ENCODE peak calls at places on chromosomes 3 and 15, in ten cellular contexts. One of them, this sample, is unnamed.
A peak's percentile ranks its signal among the peaks of the same experiment; 100 is the strongest.

GRCh38 chr3:8942746-8943488 is 20.4 kb downstream of the RAD18 start:
- DNase-seq in fibroblast of villous mesenchyme: no peak
- DNase-seq in fibroblast of lung: no peak
- DNase-seq in breast epithelium: no peak
- DNase-seq in adrenal gland: no peak
- DNase-seq in IMR-90: no peak
- DNase-seq in tibial nerve: no peak
- DNase-seq in WTC11: no peak
- DNase-seq in cardiac muscle cell: no peak
- DNase-seq in type B pancreatic cell: no peak
- DNase-seq in this sample: no peak

GRCh38 chr3:194215392-194215791 is 79.4 kb downstream of the HES1 start:
- DNase-seq in fibroblast of villous mesenchyme: no peak
- DNase-seq in fibroblast of lung: no peak
- DNase-seq in breast epithelium: no peak
- DNase-seq in adrenal gland: no peak
- DNase-seq in IMR-90: no peak
- DNase-seq in tibial nerve: no peak
- DNase-seq in WTC11: no peak
- DNase-seq in cardiac muscle cell: no peak
- DNase-seq in type B pancreatic cell: no peak
- DNase-seq in this sample: no peak

GRCh38 chr15:95175914-95176658 is 944.7 kb downstream of the MCTP2 start:
- DNase-seq in fibroblast of villous mesenchyme: peak; percentile 77
- DNase-seq in fibroblast of lung: peak; percentile 74
- DNase-seq in breast epithelium: no peak
- DNase-seq in adrenal gland: no peak
- DNase-seq in IMR-90: peak; percentile 70
- DNase-seq in tibial nerve: no peak
- DNase-seq in WTC11: no peak
- DNase-seq in cardiac muscle cell: peak; percentile 89
- DNase-seq in type B pancreatic cell: no peak
- DNase-seq in this sample: no peak

GRCh38 chr3:107753494-107753893 is 230.7 kb downstream of the BBX start:
- DNase-seq in fibroblast of villous mesenchyme: peak; percentile 24
- DNase-seq in fibroblast of lung: peak; percentile 32
- DNase-seq in breast epithelium: no peak
- DNase-seq in adrenal gland: peak; percentile 51
- DNase-seq in IMR-90: peak; percentile 30
- DNase-seq in tibial nerve: peak; percentile 32
- DNase-seq in WTC11: peak; percentile 44
- DNase-seq in cardiac muscle cell: peak; percentile 47
- DNase-seq in type B pancreatic cell: no peak
- DNase-seq in this sample: no peak

GRCh38 chr3:95721938-95722337 is 1092.5 kb upstream of the EPHA6 start:
- DNase-seq in fibroblast of villous mesenchyme: peak; percentile 12
- DNase-seq in fibroblast of lung: no peak
- DNase-seq in breast epithelium: no peak
- DNase-seq in adrenal gland: no peak
- DNase-seq in IMR-90: no peak
- DNase-seq in tibial nerve: no peak
- DNase-seq in WTC11: no peak
- DNase-seq in cardiac muscle cell: no peak
- DNase-seq in type B pancreatic cell: no peak
- DNase-seq in this sample: no peak

GRCh38 chr15:35306361-35306981 is 221.4 kb upstream of the NANOGP8 start:
- DNase-seq in fibroblast of villous mesenchyme: peak; percentile 70
- DNase-seq in fibroblast of lung: peak; percentile 91
- DNase-seq in breast epithelium: no peak
- DNase-seq in adrenal gland: no peak
- DNase-seq in IMR-90: peak; percentile 76
- DNase-seq in tibial nerve: no peak
- DNase-seq in WTC11: no peak
- DNase-seq in cardiac muscle cell: peak; percentile 51
- DNase-seq in type B pancreatic cell: no peak
- DNase-seq in this sample: no peak

GRCh38 chr3:133426721-133427120 is 26.9 kb downstream of the BFSP2 start:
- DNase-seq in fibroblast of villous mesenchyme: no peak
- DNase-seq in fibroblast of lung: peak; percentile 70
- DNase-seq in breast epithelium: no peak
- DNase-seq in adrenal gland: no peak
- DNase-seq in IMR-90: peak; percentile 86
- DNase-seq in tibial nerve: no peak
- DNase-seq in WTC11: no peak
- DNase-seq in cardiac muscle cell: peak; percentile 50
- DNase-seq in type B pancreatic cell: no peak
- DNase-seq in this sample: no peak

GRCh38 chr3:196569003-196569516 is 600 bp downstream of the FBXO45 start:
- DNase-seq in fibroblast of villous mesenchyme: peak; percentile 30
- DNase-seq in fibroblast of lung: peak; percentile 49
- DNase-seq in breast epithelium: peak; percentile 24
- DNase-seq in adrenal gland: peak; percentile 31
- DNase-seq in IMR-90: peak; percentile 26
- DNase-seq in tibial nerve: no peak
- DNase-seq in WTC11: peak; percentile 62
- DNase-seq in cardiac muscle cell: peak; percentile 31
- DNase-seq in type B pancreatic cell: peak; percentile 69
- DNase-seq in this sample: no peak

GRCh38 chr15:71259866-71260265 is 144.6 kb downstream of the THSD4 start:
- DNase-seq in fibroblast of villous mesenchyme: no peak
- DNase-seq in fibroblast of lung: no peak
- DNase-seq in breast epithelium: no peak
- DNase-seq in adrenal gland: peak; percentile 26
- DNase-seq in IMR-90: no peak
- DNase-seq in tibial nerve: no peak
- DNase-seq in WTC11: no peak
- DNase-seq in cardiac muscle cell: no peak
- DNase-seq in type B pancreatic cell: no peak
- DNase-seq in this sample: no peak

GRCh38 chr15:71254503-71254902 is 139.2 kb downstream of the THSD4 start:
- DNase-seq in fibroblast of villous mesenchyme: no peak
- DNase-seq in fibroblast of lung: no peak
- DNase-seq in breast epithelium: no peak
- DNase-seq in adrenal gland: no peak
- DNase-seq in IMR-90: peak; percentile 26
- DNase-seq in tibial nerve: no peak
- DNase-seq in WTC11: no peak
- DNase-seq in cardiac muscle cell: no peak
- DNase-seq in type B pancreatic cell: no peak
- DNase-seq in this sample: no peak

GRCh38 chr15:71252036-71252898 is 137.0 kb downstream of the THSD4 start:
- DNase-seq in fibroblast of villous mesenchyme: peak; percentile 95
- DNase-seq in fibroblast of lung: peak; percentile 61
- DNase-seq in breast epithelium: no peak
- DNase-seq in adrenal gland: peak; percentile 72
- DNase-seq in IMR-90: peak; percentile 56
- DNase-seq in tibial nerve: no peak
- DNase-seq in WTC11: no peak
- DNase-seq in cardiac muscle cell: peak; percentile 59
- DNase-seq in type B pancreatic cell: no peak
- DNase-seq in this sample: no peak

GRCh38 chr15:71261418-71261817 is 146.1 kb downstream of the THSD4 start:
- DNase-seq in fibroblast of villous mesenchyme: no peak
- DNase-seq in fibroblast of lung: no peak
- DNase-seq in breast epithelium: no peak
- DNase-seq in adrenal gland: no peak
- DNase-seq in IMR-90: no peak
- DNase-seq in tibial nerve: no peak
- DNase-seq in WTC11: no peak
- DNase-seq in cardiac muscle cell: no peak
- DNase-seq in type B pancreatic cell: no peak
- DNase-seq in this sample: no peak

DNA sequence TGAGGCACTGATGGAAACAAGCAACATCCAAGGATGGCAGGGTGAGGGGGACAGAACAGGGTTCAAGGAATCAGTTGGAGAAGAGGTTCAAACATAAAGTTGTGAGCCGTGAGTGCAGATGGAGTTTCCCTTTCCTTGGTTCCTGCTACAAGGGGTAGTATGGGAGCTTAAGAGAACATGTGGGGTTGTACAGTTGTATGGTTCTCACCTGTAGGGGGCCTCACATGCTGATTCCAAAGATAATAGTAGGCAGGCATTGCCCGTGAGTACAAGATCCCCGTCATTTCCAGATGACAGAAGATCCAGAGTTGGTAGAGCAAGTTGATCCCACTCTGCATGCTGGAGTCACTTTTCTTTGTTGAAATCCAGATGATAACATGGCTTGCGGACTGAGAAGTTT is 141.7 kb downstream of the THSD4 start:
- DNase-seq in fibroblast of villous mesenchyme: no peak
- DNase-seq in fibroblast of lung: no peak
- DNase-seq in breast epithelium: no peak
- DNase-seq in adrenal gland: no peak
- DNase-seq in IMR-90: no peak
- DNase-seq in tibial nerve: no peak
- DNase-seq in WTC11: no peak
- DNase-seq in cardiac muscle cell: no peak
- DNase-seq in type B pancreatic cell: no peak
- DNase-seq in this sample: no peak
- TF ChIP-seq CTCF in fibroblast of villous mesenchyme: no peak
- TF ChIP-seq CTCF in fibroblast of lung: no peak
- TF ChIP-seq CTCF in breast epithelium: no peak
- TF ChIP-seq CTCF in adrenal gland: no peak
- TF ChIP-seq CTCF in IMR-90: no peak
- TF ChIP-seq CTCF in tibial nerve: no peak
- TF ChIP-seq CTCF in WTC11: no peak
- TF ChIP-seq CTCF in cardiac muscle cell: no peak
- TF ChIP-seq CTCF in type B pancreatic cell: no peak
- TF ChIP-seq CTCF in this sample: no peak

DNA sequence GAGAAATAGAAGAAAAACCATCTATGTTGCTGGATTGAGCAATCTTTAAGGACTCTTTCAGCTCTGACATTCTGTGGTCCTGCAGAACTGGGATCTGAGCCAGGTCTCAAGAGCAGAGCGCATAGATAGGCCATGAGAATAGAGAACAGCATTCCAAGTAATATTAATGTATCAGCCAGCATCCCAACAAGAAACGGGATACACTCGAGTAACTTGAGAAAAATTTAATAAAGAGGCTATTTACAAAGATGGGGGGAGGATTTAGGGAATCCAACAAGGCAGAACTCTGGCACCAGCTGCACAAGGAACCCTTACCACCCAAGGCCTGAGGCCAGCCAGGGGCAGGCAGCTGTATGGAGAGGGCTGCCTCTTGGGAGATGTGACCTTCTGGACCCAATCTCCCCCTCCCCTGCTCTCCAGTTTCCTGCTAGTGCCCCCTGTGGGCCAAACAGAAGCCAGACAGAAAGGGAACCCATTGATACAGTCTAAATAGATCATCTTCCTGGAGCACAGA is 8.2 kb downstream of the TMOD2 start:
- DNase-seq in fibroblast of villous mesenchyme: peak; percentile 89
- DNase-seq in fibroblast of lung: peak; percentile 95
- DNase-seq in breast epithelium: no peak
- DNase-seq in adrenal gland: peak; percentile 37
- DNase-seq in IMR-90: peak; percentile 97
- DNase-seq in tibial nerve: no peak
- DNase-seq in WTC11: peak; percentile 56
- DNase-seq in cardiac muscle cell: peak; percentile 98
- DNase-seq in type B pancreatic cell: no peak
- DNase-seq in this sample: no peak
- TF ChIP-seq CTCF in fibroblast of villous mesenchyme: peak; percentile 29
- TF ChIP-seq CTCF in fibroblast of lung: peak; percentile 50
- TF ChIP-seq CTCF in breast epithelium: no peak
- TF ChIP-seq CTCF in adrenal gland: no peak
- TF ChIP-seq CTCF in IMR-90: peak; percentile 7
- TF ChIP-seq CTCF in tibial nerve: peak; percentile 28
- TF ChIP-seq CTCF in WTC11: peak; percentile 17
- TF ChIP-seq CTCF in cardiac muscle cell: peak; percentile 51
- TF ChIP-seq CTCF in type B pancreatic cell: peak; percentile 41
- TF ChIP-seq CTCF in this sample: no peak

DNA sequence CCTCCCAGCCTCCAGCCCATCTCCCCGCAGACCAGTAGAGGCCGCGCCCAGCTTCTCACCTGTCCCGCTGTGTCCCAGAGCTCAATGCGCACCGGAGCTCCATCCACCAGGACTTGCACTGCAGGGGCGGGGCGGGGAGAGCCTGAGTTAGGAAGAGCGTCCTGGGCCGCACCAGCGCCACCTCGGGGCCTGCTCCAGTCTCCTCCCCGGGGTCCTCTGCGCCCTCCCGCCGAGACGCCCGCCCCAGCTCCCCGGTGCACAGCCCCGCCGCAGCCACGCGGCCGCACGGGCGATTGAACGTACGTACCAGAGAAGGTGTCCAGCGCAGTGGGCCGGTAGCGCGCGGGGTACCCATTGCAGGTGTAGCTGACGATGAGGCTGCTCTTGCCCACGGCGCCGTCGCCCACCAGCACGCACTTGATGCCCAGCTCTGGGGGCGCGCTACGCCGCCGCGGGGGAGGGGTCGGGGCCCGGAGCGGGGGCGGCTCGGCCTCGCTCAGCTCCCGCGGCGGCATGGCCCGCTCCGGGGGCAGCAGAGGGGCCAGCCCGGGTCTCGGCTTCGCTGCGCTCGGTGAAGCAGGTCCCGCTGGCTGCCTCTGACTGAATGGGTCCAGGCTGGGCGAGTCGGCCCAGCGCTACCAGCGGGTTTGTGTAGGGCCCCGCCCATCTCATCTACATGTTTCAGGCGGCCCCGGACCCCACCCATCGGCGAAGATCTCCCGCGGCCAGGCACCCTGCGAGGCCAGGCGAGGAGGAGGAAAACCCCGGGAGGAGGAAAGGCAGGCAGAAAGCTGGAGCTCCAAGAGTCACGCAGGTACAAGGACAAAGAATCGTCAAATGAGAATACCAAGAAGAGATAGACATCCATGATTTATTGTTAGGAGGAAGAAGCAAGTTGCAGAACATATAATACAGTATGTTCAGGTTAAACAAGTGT is at the start of gene RHOV:
- DNase-seq in fibroblast of villous mesenchyme: peak; percentile 38
- DNase-seq in fibroblast of lung: peak; percentile 53
- DNase-seq in breast epithelium: peak; percentile 77
- DNase-seq in adrenal gland: peak; percentile 45
- DNase-seq in IMR-90: peak; percentile 29
- DNase-seq in tibial nerve: no peak
- DNase-seq in WTC11: peak; percentile 89
- DNase-seq in cardiac muscle cell: peak; percentile 46
- DNase-seq in type B pancreatic cell: peak; percentile 79
- DNase-seq in this sample: peak; percentile 69
- TF ChIP-seq CTCF in fibroblast of villous mesenchyme: peak; percentile 41
- TF ChIP-seq CTCF in fibroblast of lung: no peak
- TF ChIP-seq CTCF in breast epithelium: peak; percentile 36
- TF ChIP-seq CTCF in adrenal gland: no peak
- TF ChIP-seq CTCF in IMR-90: peak; percentile 40
- TF ChIP-seq CTCF in tibial nerve: no peak
- TF ChIP-seq CTCF in WTC11: no peak
- TF ChIP-seq CTCF in cardiac muscle cell: peak; percentile 36
- TF ChIP-seq CTCF in type B pancreatic cell: peak; percentile 57
- TF ChIP-seq CTCF in this sample: peak; percentile 15

DNA sequence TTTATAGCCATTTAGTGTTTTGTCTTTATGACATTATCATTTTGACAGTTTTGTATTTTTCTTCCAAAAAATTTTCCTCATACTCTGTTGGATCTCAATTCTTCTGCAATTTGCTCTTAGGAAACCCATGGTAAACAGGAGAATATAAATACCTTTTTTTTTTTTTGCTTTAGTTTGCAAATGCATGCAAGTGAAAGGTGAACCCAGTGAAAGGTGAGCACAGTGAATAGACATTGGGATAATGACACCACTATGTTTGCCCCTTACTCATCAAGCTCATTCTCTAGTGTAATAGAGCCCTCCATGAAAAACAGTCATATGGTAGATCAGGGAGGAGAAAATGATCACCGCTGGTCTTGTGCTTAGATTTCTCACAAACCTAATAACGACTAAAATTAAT is 59.0 kb upstream of the TRPC1 start:
- DNase-seq in fibroblast of villous mesenchyme: no peak
- DNase-seq in fibroblast of lung: no peak
- DNase-seq in breast epithelium: no peak
- DNase-seq in adrenal gland: no peak
- DNase-seq in IMR-90: no peak
- DNase-seq in tibial nerve: no peak
- DNase-seq in WTC11: no peak
- DNase-seq in cardiac muscle cell: no peak
- DNase-seq in type B pancreatic cell: no peak
- DNase-seq in this sample: no peak
- TF ChIP-seq CTCF in fibroblast of villous mesenchyme: no peak
- TF ChIP-seq CTCF in fibroblast of lung: no peak
- TF ChIP-seq CTCF in breast epithelium: no peak
- TF ChIP-seq CTCF in adrenal gland: no peak
- TF ChIP-seq CTCF in IMR-90: no peak
- TF ChIP-seq CTCF in tibial nerve: no peak
- TF ChIP-seq CTCF in WTC11: no peak
- TF ChIP-seq CTCF in cardiac muscle cell: no peak
- TF ChIP-seq CTCF in type B pancreatic cell: no peak
- TF ChIP-seq CTCF in this sample: no peak